ENCODE peak calls at places on chromosomes 12 and 14, in five cellular contexts. S, A, D, Z and T are unnamed samples. For H3K4me1 and H3K36me3, the result is how much of the 10 kb centered on the place peaks cover.

GRCh38 chr14:91399868-91400640 is 17.6 kb downstream of the CCDC88C start:
- DNase-seq in S (peak), A (no peak), D (no peak), Z (no peak), T (no peak)

GRCh38 chr12:64256166-64256800 is 34.2 kb upstream of the KICS2 start:
- DNase-seq in S (peak), A (peak), D (peak), Z (no peak), T (no peak)

GRCh38 chr12:50069069-50069468 is 11.7 kb downstream of the ASIC1 start:
- DNase-seq in S (no peak), A (no peak), D (no peak), Z (no peak), T (no peak)

GRCh38 chr14:68669644-68670343 is 123.1 kb downstream of the ZFP36L1 start:
- DNase-seq in S (no peak), A (no peak), D (peak), Z (no peak), T (no peak)

GRCh38 chr12:108332791-108333382 is 6.2 kb downstream of the CMKLR1 start:
- DNase-seq in S (no peak), A (no peak), D (peak), Z (no peak), T (peak)

GRCh38 chr14:29553427-29553826 is 374.2 kb downstream of the PRKD1 start:
- DNase-seq in S (no peak), A (no peak), D (no peak), Z (no peak), T (no peak)

GRCh38 chr12:88944403-88944802 is 364.1 kb upstream of the KITLG start:
- DNase-seq in S (no peak), A (peak), D (no peak), Z (no peak), T (no peak)

GRCh38 chr12:89245090-89245489 is 107.2 kb downstream of the DUSP6 start:
- DNase-seq in S (no peak), A (no peak), D (no peak), Z (peak), T (no peak)

GRCh38 chr12:30437616-30438015 is 258.1 kb downstream of the IPO8 start:
- DNase-seq in S (no peak), A (no peak), D (peak), Z (no peak), T (no peak)

GRCh38 chr12:54018608-54018984 is 9.6 kb upstream of the HOXC6 start:
- DNase-seq in S (no peak), A (no peak), D (no peak), Z (no peak), T (no peak)

GRCh38 chr14:88245321-88245720 is 77.7 kb downstream of the KCNK10 start:
- DNase-seq in S (no peak), A (no peak), D (no peak), Z (no peak), T (no peak)

GRCh38 chr14:99550387-99550992 is 53.5 kb downstream of the CCDC85C start:
- DNase-seq in S (no peak), A (no peak), D (no peak), Z (no peak), T (no peak)

GRCh38 chr14:93231129-93231979 is 24.3 kb downstream of the UBR7 start:
- DNase-seq in S (no peak), A (no peak), D (peak), Z (no peak), T (no peak)

GRCh38 chr14:72480465-72481243 is 413.2 kb downstream of the DPF3 start:
- DNase-seq in S (no peak), A (no peak), D (no peak), Z (no peak), T (no peak)

GRCh38 chr12:124109760-124110159 is 136.7 kb downstream of the ZNF664 start:
- DNase-seq in S (no peak), A (peak), D (no peak), Z (no peak), T (no peak)

GRCh38 chr14:25537846-25538455 is 488.0 kb upstream of the STXBP6 start:
- DNase-seq in S (peak), A (no peak), D (no peak), Z (no peak), T (no peak)

GRCh38 chr14:52003324-52003723 is 14.0 kb downstream of the RTRAF start:
- DNase-seq in S (no peak), A (no peak), D (no peak), Z (no peak), T (no peak)

GRCh38 chr14:48690349-48690748 is 895.8 kb downstream of the RPS29 start:
- DNase-seq in S (no peak), A (peak), D (no peak), Z (no peak), T (no peak)

GRCh38 chr14:78010688-78011087 is 159.5 kb upstream of the NRXN3 start:
- DNase-seq in S (no peak), A (no peak), D (no peak), Z (no peak), T (no peak)

GRCh38 chr12:110579239-110579888 is 3.8 kb downstream of the PPTC7 start:
- DNase-seq in S (no peak), A (no peak), D (no peak), Z (no peak), T (no peak)

GRCh38 chr12:106919910-106920544 is 35.7 kb upstream of the TMEM263 start:
- DNase-seq in S (peak), A (peak), D (peak), Z (no peak), T (no peak)

GRCh38 chr14:56002876-56003625 is 115.2 kb upstream of the PELI2 start:
- DNase-seq in S (no peak), A (no peak), D (no peak), Z (peak), T (no peak)

GRCh38 chr12:115752913-115753726 is 524.4 kb downstream of the MED13L start:
- DNase-seq in S (peak), A (peak), D (peak), Z (no peak), T (peak)

GRCh38 chr12:47576256-47576655 is 129.6 kb downstream of the RPAP3 start:
- DNase-seq in S (no peak), A (no peak), D (no peak), Z (no peak), T (no peak)

GRCh38 chr12:50132505-50133135 is 20.6 kb downstream of the COX14 start:
- DNase-seq in S (no peak), A (no peak), D (no peak), Z (no peak), T (no peak)

GRCh38 chr12:52181757-52182156 is 10.1 kb downstream of the KRT80 start:
- DNase-seq in S (no peak), A (no peak), D (no peak), Z (no peak), T (no peak)

GRCh38 chr14:31080060-31080459 is 53.9 kb upstream of the STRN3 start:
- DNase-seq in S (no peak), A (no peak), D (no peak), Z (no peak), T (no peak)

GRCh38 chr12:66152732-66153131 is 17.1 kb downstream of the TMBIM4 start:
- DNase-seq in S (no peak), A (no peak), D (no peak), Z (no peak), T (no peak)

GRCh38 chr12:130307859-130308258 is 29.8 kb upstream of the PIWIL1 start:
- DNase-seq in S (no peak), A (no peak), D (no peak), Z (no peak), T (no peak)

GRCh38 chr14:33686856-33687255 is 264.0 kb downstream of the EGLN3 start:
- DNase-seq in S (no peak), A (no peak), D (no peak), Z (no peak), T (no peak)

GRCh38 chr14:22551597-22551982 is 37.4 kb downstream of the DAD1 start:
- DNase-seq in S (no peak), A (no peak), D (no peak), Z (no peak), T (no peak)

GRCh38 chr14:80584638-80585505 is 356.7 kb downstream of the CEP128 start:
- DNase-seq in S (no peak), A (peak), D (no peak), Z (no peak), T (no peak)

GRCh38 chr14:74732387-74732786 is 19.4 kb downstream of the FCF1 start:
- DNase-seq in S (no peak), A (no peak), D (no peak), Z (no peak), T (no peak)

GRCh38 chr12:13179159-13180074 is 17.1 kb upstream of the EMP1 start:
- DNase-seq in S (peak), A (no peak), D (no peak), Z (peak), T (no peak)

GRCh38 chr14:104171029-104171697 is 32.8 kb downstream of the KIF26A start:
- DNase-seq in S (no peak), A (no peak), D (no peak), Z (no peak), T (no peak)
- H3K27ac ChIP-seq in S (no peak), A (no peak), D (no peak), Z (no peak), T (peak)

GRCh38 chr12:80268924-80269749 is 169.8 kb downstream of the OTOGL start:
- DNase-seq in S (no peak), A (peak), D (no peak), Z (no peak), T (no peak)
- H3K4me1 ChIP-seq in S (under half), A (under half), D (under half), Z (under half), T (under half)

GRCh38 chr12:49024543-49024942 is 6.0 kb upstream of the PRKAG1 start:
- DNase-seq in S (no peak), A (no peak), D (no peak), Z (no peak), T (peak)

GRCh38 chr12:49027846-49028245 is 9.3 kb upstream of the PRKAG1 start:
- DNase-seq in S (no peak), A (no peak), D (no peak), Z (no peak), T (no peak)

GRCh38 chr12:49026678-49027480 is 8.3 kb upstream of the PRKAG1 start:
- DNase-seq in S (no peak), A (no peak), D (no peak), Z (no peak), T (no peak)

GRCh38 chr12:49025463-49025862 is 6.9 kb upstream of the PRKAG1 start:
- DNase-seq in S (no peak), A (no peak), D (no peak), Z (no peak), T (no peak)

DNA sequence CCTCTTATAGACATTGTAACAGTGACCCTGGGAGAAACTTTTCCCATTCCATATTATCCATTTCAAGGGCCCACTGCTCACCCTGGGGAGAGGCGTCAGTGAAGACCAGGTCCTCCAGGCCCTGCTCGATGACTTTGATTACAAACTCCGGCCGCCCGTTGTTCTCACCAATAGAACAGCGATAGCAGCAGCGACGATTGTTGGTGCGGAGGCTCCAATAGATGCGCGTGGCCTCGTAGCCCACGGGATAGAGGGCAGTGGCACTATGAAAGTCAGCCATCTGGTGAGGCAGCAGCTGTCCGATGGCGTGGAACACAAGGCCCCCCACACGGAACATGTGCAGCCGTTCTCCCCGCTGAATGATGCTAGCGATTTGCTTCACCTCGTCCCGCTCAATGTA is 7.5 kb upstream of the PRKAG1 start:
- DNase-seq in S (no peak), A (no peak), D (no peak), Z (no peak), T (no peak)
- H3K36me3 ChIP-seq in S (under half), A (half or more), D (half or more), Z (under half), T (under half)

GRCh38 chr12:8950702-8951478 is 1.4 kb upstream of the M6PR start:
- DNase-seq in S (no peak), A (no peak), D (no peak), Z (no peak), T (no peak)

GRCh38 chr12:8947737-8948136 is 1.7 kb downstream of the M6PR start:
- DNase-seq in S (no peak), A (no peak), D (no peak), Z (no peak), T (no peak)

GRCh38 chr12:8949525-8950286 is at the start of gene M6PR:
- DNase-seq in S (peak), A (peak), D (peak), Z (peak), T (peak)

GRCh38 chr12:8950287-8950574 is 786 bp upstream of the M6PR start:
- DNase-seq in S (no peak), A (no peak), D (no peak), Z (no peak), T (no peak)

GRCh38 chr12:8948711-8949524 is 527 bp downstream of the M6PR start:
- DNase-seq in S (no peak), A (no peak), D (peak), Z (no peak), T (no peak)
- H3K27ac ChIP-seq in S (peak), A (peak), D (peak), Z (peak), T (peak)